ENCODE peak calls at places on chromosomes 2 and 18, in five cellular contexts. T, W, O, U and J are unnamed samples.

GRCh38 chr2:238848566-238848940 is 668 bp downstream of the TWIST2 start:
- DNase-seq in O (no peak), W (no peak), U (no peak), T (no peak), J (no peak)

GRCh38 chr2:231664727-231665126 is 43.6 kb upstream of the PTMA start:
- DNase-seq in O (no peak), W (no peak), U (no peak), T (no peak), J (no peak)

GRCh38 chr2:157150747-157151146 is 106.8 kb upstream of the GALNT5 start:
- DNase-seq in T (no peak), U (no peak), O (no peak), W (no peak), J (no peak)

GRCh38 chr18:74604774-74605173 is 7.1 kb downstream of the ZNF407 start:
- DNase-seq in O (no peak), W (no peak), U (no peak), T (no peak), J (peak; percentile 24)

GRCh38 chr2:124269348-124269747 is 244.3 kb downstream of the CNTNAP5 start:
- DNase-seq in U (no peak), W (no peak), T (no peak), O (no peak), J (no peak)

GRCh38 chr2:202014328-202015034 is 19.2 kb upstream of the FZD7 start:
- DNase-seq in U (no peak), O (no peak), T (no peak), W (no peak), J (no peak)

GRCh38 chr2:159650574-159650973 is 34.2 kb upstream of the BAZ2B start:
- DNase-seq in O (peak; percentile 64), W (peak; percentile 6), T (no peak), U (no peak), J (peak; percentile 73)

GRCh38 chr2:231200805-231201474 is 2.5 kb downstream of the ARMC9 start:
- DNase-seq in W (no peak), O (no peak), U (no peak), T (no peak), J (peak; percentile 50)

GRCh38 chr18:59512025-59512710 is 153.1 kb upstream of the LMAN1 start:
- DNase-seq in W (no peak), U (no peak), T (no peak), O (no peak), J (peak; percentile 37)

GRCh38 chr2:56647997-56648396 is 464.2 kb downstream of the CCDC85A start:
- DNase-seq in U (no peak), O (peak; percentile 31), T (no peak), W (no peak), J (no peak)

GRCh38 chr2:158990397-158991209 is 22.2 kb downstream of the TANC1 start:
- DNase-seq in O (no peak), W (no peak), U (no peak), T (no peak), J (no peak)

GRCh38 chr2:125341353-125341752 is 1314.6 kb upstream of the GYPC start:
- DNase-seq in O (no peak), W (no peak), U (no peak), T (no peak), J (no peak)

GRCh38 chr2:207054521-207054920 is 111.2 kb downstream of the KLF7 start:
- DNase-seq in T (no peak), W (no peak), O (no peak), U (no peak), J (no peak)

GRCh38 chr2:44748-45341 is 1.5 kb downstream of the FAM110C start:
- DNase-seq in T (peak; percentile 82), W (no peak), O (no peak), U (no peak), J (no peak)

GRCh38 chr2:24453379-24454073 is 37.5 kb upstream of the NCOA1 start:
- DNase-seq in O (no peak), W (no peak), T (no peak), U (no peak), J (no peak)

GRCh38 chr2:240344904-240345303 is 90.6 kb upstream of the GPC1 start:
- DNase-seq in U (peak; percentile 0), O (no peak), T (no peak), W (no peak), J (no peak)

GRCh38 chr2:174587607-174588006 is 10.0 kb downstream of the WIPF1 start:
- DNase-seq in W (no peak), O (no peak), T (no peak), U (no peak), J (no peak)

GRCh38 chr2:119521437-119521825 is 2.9 kb downstream of the SCTR start:
- DNase-seq in O (no peak), U (no peak), W (no peak), T (no peak), J (no peak)

GRCh38 chr2:176534798-176535479 is 265.7 kb downstream of the MTX2 start:
- DNase-seq in U (no peak), T (no peak), O (no peak), W (no peak), J (peak; percentile 33)

GRCh38 chr18:55513199-55513598 is 74.8 kb downstream of the TCF4 start:
- DNase-seq in T (no peak), O (peak; percentile 25), U (no peak), W (no peak), J (peak; percentile 55)

GRCh38 chr2:9826208-9826607 is 17.1 kb upstream of the TAF1B start:
- DNase-seq in W (no peak), O (no peak), U (no peak), T (no peak), J (no peak)

GRCh38 chr18:23131693-23132319 is 3.5 kb upstream of the CABLES1 start:
- DNase-seq in U (peak; percentile 59), O (peak; percentile 76), T (no peak), W (peak; percentile 82), J (peak; percentile 91)

GRCh38 chr2:165745916-165746315 is 48.1 kb downstream of the GALNT3 start:
- DNase-seq in O (no peak), U (no peak), W (no peak), T (no peak), J (peak; percentile 20)

GRCh38 chr18:8480506-8481328 is 128.5 kb upstream of the RAB12 start:
- DNase-seq in T (no peak), U (no peak), W (peak; percentile 13), O (no peak), J (peak; percentile 84)

GRCh38 chr2:158664987-158665386 is 130.1 kb upstream of the DAPL1 start:
- DNase-seq in U (no peak), W (no peak), O (no peak), T (no peak), J (no peak)

GRCh38 chr2:47354013-47354816 is 48.7 kb upstream of the MSH2 start:
- DNase-seq in O (peak; percentile 26), U (no peak), T (no peak), W (no peak), J (peak; percentile 56)

GRCh38 chr2:231041061-231041689 is 3.9 kb downstream of the C2orf72 start:
- DNase-seq in T (no peak), O (peak; percentile 43), U (no peak), W (no peak), J (no peak)

GRCh38 chr2:6855860-6856547 is 9.7 kb downstream of the CMPK2 start:
- DNase-seq in T (no peak), O (peak; percentile 37), W (peak; percentile 30), U (no peak), J (no peak)

GRCh38 chr2:156181208-156181607 is 151.3 kb downstream of the NR4A2 start:
- DNase-seq in W (no peak), O (no peak), U (no peak), T (no peak), J (no peak)

GRCh38 chr2:43152186-43152585 is 74.2 kb downstream of the ZFP36L2 start:
- DNase-seq in W (no peak), U (no peak), T (no peak), O (no peak), J (no peak)

GRCh38 chr2:19207452-19207851 is 151.0 kb downstream of the OSR1 start:
- DNase-seq in O (no peak), W (no peak), T (no peak), U (no peak), J (no peak)

GRCh38 chr2:240816584-240817495 is 3.2 kb downstream of the KIF1A start:
- DNase-seq in W (no peak), T (no peak), O (no peak), U (no peak), J (no peak)

GRCh38 chr2:31980674-31981356 is 30.0 kb downstream of the MEMO1 start:
- DNase-seq in T (no peak), O (peak; percentile 44), U (no peak), W (peak; percentile 56), J (peak; percentile 53)

GRCh38 chr18:23888880-23889279 is 125.7 kb upstream of the TTC39C start:
- DNase-seq in O (no peak), W (no peak), U (no peak), T (no peak), J (no peak)

GRCh38 chr2:227597993-227598392 is 700 bp upstream of the SCYGR2 start:
- DNase-seq in O (no peak), W (no peak), T (no peak), U (no peak), J (no peak)

GRCh38 chr2:1132328-1132964 is 181.8 kb downstream of the SNTG2 start:
- DNase-seq in W (no peak), O (no peak), U (no peak), T (no peak), J (no peak)